ENCODE peak calls at places on chromosomes 3 and 15, in seven cellular contexts. B is Right ventricle myocardium inferior; P is right lobe of liver; W is AG10803; S is GM03348; V is substantia nigra; Y is CD8-positive, alpha-beta T cell. T is an unnamed sample.

GRCh38 chr3:187104956-187105355 is 34.3 kb downstream of the RPL39L start:
- DNase-seq in B (no peak), S (peak; percentile 59), P (no peak), Y (no peak), W (peak; percentile 38), V (no peak), T (peak; percentile 73)

GRCh38 chr15:91254766-91255165 is 154.7 kb downstream of the SV2B start:
- DNase-seq in B (no peak), P (no peak), S (no peak), Y (no peak), V (no peak), W (no peak), T (no peak)

GRCh38 chr15:78216276-78217229 is 17.8 kb downstream of the ACSBG1 start:
- DNase-seq in P (peak; percentile 79), W (peak; percentile 36), S (no peak), B (peak; percentile 78), V (peak; percentile 72), Y (no peak), T (peak; percentile 20)

GRCh38 chr3:159447841-159448240 is 540.8 kb upstream of the IL12A start:
- DNase-seq in V (no peak), S (no peak), W (no peak), B (no peak), Y (no peak), P (no peak), T (no peak)

GRCh38 chr3:123416647-123417046 is 32.2 kb downstream of the ADCY5 start:
- DNase-seq in S (no peak), B (no peak), W (no peak), V (no peak), Y (no peak), P (no peak), T (no peak)

GRCh38 chr15:94893091-94893490 is 661.7 kb downstream of the MCTP2 start:
- DNase-seq in W (no peak), P (no peak), V (no peak), Y (no peak), B (no peak), S (no peak), T (no peak)

GRCh38 chr15:61169904-61170695 is 59.0 kb downstream of the RORA start:
- DNase-seq in B (no peak), P (no peak), S (no peak), W (no peak), Y (no peak), V (no peak), T (no peak)

GRCh38 chr3:186996356-186996755 is 66.0 kb downstream of the ST6GAL1 start:
- DNase-seq in S (no peak), V (no peak), Y (no peak), P (no peak), B (no peak), W (no peak), T (no peak)

GRCh38 chr3:126321490-126321889 is 35.7 kb downstream of the KLF15 start:
- DNase-seq in S (no peak), W (no peak), V (no peak), B (no peak), P (no peak), Y (no peak), T (no peak)